ENCODE peak calls at places on chromosome 14, in eight cellular contexts. One of them, this sample, is unnamed.

GRCh38 chr14:93912785-93913184 is 14.4 kb upstream of the FAM181A start:
- DNase-seq in neural crest cell: no peak
- DNase-seq in GM10248: no peak
- DNase-seq in HFFc6: no peak
- DNase-seq in BE2C: no peak
- DNase-seq in body of pancreas: no peak
- DNase-seq in nephron progenitor cell: no peak
- DNase-seq in left lung: no peak
- DNase-seq in this sample: no peak

GRCh38 chr14:59265808-59266207 is 77.3 kb downstream of the DAAM1 start:
- DNase-seq in GM10248: no peak
- DNase-seq in neural crest cell: no peak
- DNase-seq in HFFc6: no peak
- DNase-seq in BE2C: no peak
- DNase-seq in left lung: no peak
- DNase-seq in nephron progenitor cell: no peak
- DNase-seq in body of pancreas: no peak
- DNase-seq in this sample: no peak

GRCh38 chr14:102057480-102058114 is 29.2 kb downstream of the HSP90AA1 start:
- DNase-seq in BE2C: no peak
- DNase-seq in nephron progenitor cell: no peak
- DNase-seq in HFFc6: no peak
- DNase-seq in body of pancreas: no peak
- DNase-seq in neural crest cell: no peak
- DNase-seq in GM10248: no peak
- DNase-seq in left lung: peak
- DNase-seq in this sample: no peak

GRCh38 chr14:46663382-46663781 is 11.8 kb upstream of the RPL10L start:
- DNase-seq in neural crest cell: no peak
- DNase-seq in BE2C: no peak
- DNase-seq in nephron progenitor cell: no peak
- DNase-seq in GM10248: no peak
- DNase-seq in HFFc6: no peak
- DNase-seq in left lung: no peak
- DNase-seq in body of pancreas: no peak
- DNase-seq in this sample: no peak

GRCh38 chr14:72518809-72519377 is 375.0 kb downstream of the DPF3 start:
- DNase-seq in left lung: no peak
- DNase-seq in nephron progenitor cell: no peak
- DNase-seq in body of pancreas: no peak
- DNase-seq in HFFc6: no peak
- DNase-seq in GM10248: peak
- DNase-seq in BE2C: no peak
- DNase-seq in neural crest cell: no peak
- DNase-seq in this sample: no peak

GRCh38 chr14:71931492-71932228 is 569 bp upstream of the RGS6 start:
- DNase-seq in body of pancreas: peak
- DNase-seq in neural crest cell: peak
- DNase-seq in GM10248: peak
- DNase-seq in nephron progenitor cell: peak
- DNase-seq in HFFc6: no peak
- DNase-seq in BE2C: no peak
- DNase-seq in left lung: no peak
- DNase-seq in this sample: no peak

GRCh38 chr14:99134333-99135046 is 137.5 kb downstream of the BCL11B start:
- DNase-seq in GM10248: no peak
- DNase-seq in nephron progenitor cell: no peak
- DNase-seq in HFFc6: no peak
- DNase-seq in left lung: no peak
- DNase-seq in neural crest cell: no peak
- DNase-seq in BE2C: no peak
- DNase-seq in body of pancreas: no peak
- DNase-seq in this sample: peak

GRCh38 chr14:103624860-103625259 is 4.2 kb upstream of the KLC1 start:
- DNase-seq in neural crest cell: no peak
- DNase-seq in BE2C: peak
- DNase-seq in GM10248: no peak
- DNase-seq in HFFc6: peak
- DNase-seq in nephron progenitor cell: no peak
- DNase-seq in body of pancreas: peak
- DNase-seq in left lung: peak
- DNase-seq in this sample: no peak

GRCh38 chr14:64790478-64790877 is 86.3 kb downstream of the PLEKHG3 start:
- DNase-seq in BE2C: no peak
- DNase-seq in nephron progenitor cell: no peak
- DNase-seq in left lung: no peak
- DNase-seq in body of pancreas: no peak
- DNase-seq in HFFc6: no peak
- DNase-seq in GM10248: no peak
- DNase-seq in neural crest cell: no peak
- DNase-seq in this sample: no peak

GRCh38 chr14:104664107-104664506 is 25.3 kb upstream of the INF2 start:
- DNase-seq in neural crest cell: no peak
- DNase-seq in HFFc6: no peak
- DNase-seq in left lung: no peak
- DNase-seq in body of pancreas: no peak
- DNase-seq in BE2C: no peak
- DNase-seq in GM10248: no peak
- DNase-seq in nephron progenitor cell: no peak
- DNase-seq in this sample: no peak

GRCh38 chr14:105485720-105486332 is 860 bp upstream of the CRIP1 start:
- DNase-seq in left lung: no peak
- DNase-seq in neural crest cell: peak
- DNase-seq in BE2C: peak
- DNase-seq in nephron progenitor cell: peak
- DNase-seq in body of pancreas: peak
- DNase-seq in GM10248: peak
- DNase-seq in HFFc6: no peak
- DNase-seq in this sample: no peak

GRCh38 chr14:53954551-53955233 is 1.9 kb downstream of the BMP4 start:
- DNase-seq in left lung: peak
- DNase-seq in neural crest cell: no peak
- DNase-seq in HFFc6: no peak
- DNase-seq in GM10248: no peak
- DNase-seq in nephron progenitor cell: peak
- DNase-seq in body of pancreas: peak
- DNase-seq in BE2C: no peak
- DNase-seq in this sample: no peak
- TF ChIP-seq CTCF in left lung: no peak
- TF ChIP-seq CTCF in neural crest cell: peak
- TF ChIP-seq CTCF in HFFc6: no peak
- TF ChIP-seq CTCF in GM10248: peak
- TF ChIP-seq CTCF in nephron progenitor cell: no peak
- TF ChIP-seq CTCF in body of pancreas: no peak
- TF ChIP-seq CTCF in BE2C: no peak
- TF ChIP-seq CTCF in this sample: no peak

GRCh38 chr14:53807108-53807507 is 149.5 kb downstream of the BMP4 start:
- DNase-seq in nephron progenitor cell: no peak
- DNase-seq in BE2C: no peak
- DNase-seq in left lung: no peak
- DNase-seq in neural crest cell: no peak
- DNase-seq in body of pancreas: no peak
- DNase-seq in GM10248: no peak
- DNase-seq in HFFc6: no peak
- DNase-seq in this sample: no peak

GRCh38 chr14:53808042-53808441 is 148.6 kb downstream of the BMP4 start:
- DNase-seq in body of pancreas: no peak
- DNase-seq in left lung: no peak
- DNase-seq in HFFc6: no peak
- DNase-seq in nephron progenitor cell: no peak
- DNase-seq in BE2C: no peak
- DNase-seq in GM10248: no peak
- DNase-seq in neural crest cell: no peak
- DNase-seq in this sample: no peak

GRCh38 chr14:53810221-53810620 is 146.4 kb downstream of the BMP4 start:
- DNase-seq in left lung: no peak
- DNase-seq in nephron progenitor cell: no peak
- DNase-seq in BE2C: no peak
- DNase-seq in body of pancreas: no peak
- DNase-seq in neural crest cell: no peak
- DNase-seq in GM10248: no peak
- DNase-seq in HFFc6: no peak
- DNase-seq in this sample: no peak

DNA sequence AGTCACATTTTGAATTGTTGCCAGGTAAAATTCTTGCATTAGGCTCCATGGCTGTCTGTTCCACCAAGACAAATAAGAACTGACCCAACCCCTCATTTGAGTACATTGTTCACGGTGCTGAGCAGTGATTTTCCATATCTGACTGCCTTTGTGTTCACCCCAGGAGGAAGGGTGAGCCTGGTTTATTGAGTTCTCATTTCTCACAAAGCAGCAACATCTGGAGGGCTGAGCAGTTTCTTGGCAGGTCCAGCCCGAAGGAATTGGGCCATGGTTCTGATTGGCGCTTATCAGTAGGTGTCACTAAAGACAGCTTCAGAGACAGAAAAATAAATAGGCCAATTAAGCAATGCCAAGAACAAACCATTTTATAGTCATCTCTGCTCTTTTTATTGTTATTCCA is 149.0 kb downstream of the BMP4 start:
- DNase-seq in body of pancreas: no peak
- DNase-seq in GM10248: no peak
- DNase-seq in nephron progenitor cell: no peak
- DNase-seq in HFFc6: no peak
- DNase-seq in BE2C: no peak
- DNase-seq in left lung: no peak
- DNase-seq in neural crest cell: no peak
- DNase-seq in this sample: no peak
- TF ChIP-seq CTCF in body of pancreas: no peak
- TF ChIP-seq CTCF in GM10248: no peak
- TF ChIP-seq CTCF in nephron progenitor cell: no peak
- TF ChIP-seq CTCF in HFFc6: no peak
- TF ChIP-seq CTCF in BE2C: no peak
- TF ChIP-seq CTCF in left lung: no peak
- TF ChIP-seq CTCF in neural crest cell: no peak
- TF ChIP-seq CTCF in this sample: no peak

DNA sequence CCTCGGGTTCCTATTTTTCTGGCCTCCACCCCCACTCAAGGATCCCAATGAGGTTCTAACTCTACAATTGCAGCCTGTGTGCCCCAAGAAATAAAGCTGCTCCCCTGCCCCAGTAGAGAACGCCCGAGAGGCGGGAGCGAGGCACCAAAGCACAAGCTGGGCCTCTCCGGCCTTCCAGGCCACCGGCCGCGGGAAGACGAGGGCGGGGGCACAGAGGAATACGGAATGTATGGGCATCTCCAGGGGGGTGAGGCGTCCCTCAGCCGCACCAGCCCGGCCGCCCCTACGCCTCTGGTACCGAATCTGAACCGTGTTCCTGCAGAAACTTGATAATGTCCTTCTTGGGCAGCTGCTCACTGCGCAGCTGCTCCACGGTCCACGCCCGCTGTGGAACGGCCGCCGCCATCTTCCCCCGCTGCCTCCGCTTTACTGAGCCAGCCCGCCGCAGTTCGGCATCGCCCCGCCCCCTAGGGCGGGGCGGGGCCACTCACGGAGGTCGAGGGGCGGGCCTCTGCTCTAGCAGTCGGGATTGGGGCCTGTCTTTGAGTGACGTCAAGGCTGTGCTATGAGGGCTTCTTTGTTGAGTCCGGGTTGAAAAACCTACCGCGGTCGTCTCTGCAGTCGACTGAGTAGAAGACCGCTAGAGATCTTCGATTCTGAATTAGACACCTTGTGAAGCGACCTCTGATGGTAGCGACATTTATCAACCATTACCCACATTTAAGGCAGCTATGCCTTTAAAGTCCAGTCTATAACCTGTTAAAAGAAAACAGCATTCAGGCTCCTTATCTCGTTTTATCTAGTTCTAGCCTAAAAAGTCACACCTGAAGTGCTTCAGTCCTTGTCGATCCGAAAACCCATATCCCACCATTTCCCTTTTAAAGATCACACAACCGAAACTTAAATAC is at the start of gene FKBP3:
- DNase-seq in BE2C: peak
- DNase-seq in body of pancreas: peak
- DNase-seq in left lung: peak
- DNase-seq in neural crest cell: peak
- DNase-seq in HFFc6: peak
- DNase-seq in GM10248: peak
- DNase-seq in nephron progenitor cell: peak
- DNase-seq in this sample: peak
- TF ChIP-seq CTCF in BE2C: peak
- TF ChIP-seq CTCF in body of pancreas: no peak
- TF ChIP-seq CTCF in left lung: no peak
- TF ChIP-seq CTCF in neural crest cell: no peak
- TF ChIP-seq CTCF in HFFc6: peak
- TF ChIP-seq CTCF in GM10248: peak
- TF ChIP-seq CTCF in nephron progenitor cell: no peak
- TF ChIP-seq CTCF in this sample: peak

DNA sequence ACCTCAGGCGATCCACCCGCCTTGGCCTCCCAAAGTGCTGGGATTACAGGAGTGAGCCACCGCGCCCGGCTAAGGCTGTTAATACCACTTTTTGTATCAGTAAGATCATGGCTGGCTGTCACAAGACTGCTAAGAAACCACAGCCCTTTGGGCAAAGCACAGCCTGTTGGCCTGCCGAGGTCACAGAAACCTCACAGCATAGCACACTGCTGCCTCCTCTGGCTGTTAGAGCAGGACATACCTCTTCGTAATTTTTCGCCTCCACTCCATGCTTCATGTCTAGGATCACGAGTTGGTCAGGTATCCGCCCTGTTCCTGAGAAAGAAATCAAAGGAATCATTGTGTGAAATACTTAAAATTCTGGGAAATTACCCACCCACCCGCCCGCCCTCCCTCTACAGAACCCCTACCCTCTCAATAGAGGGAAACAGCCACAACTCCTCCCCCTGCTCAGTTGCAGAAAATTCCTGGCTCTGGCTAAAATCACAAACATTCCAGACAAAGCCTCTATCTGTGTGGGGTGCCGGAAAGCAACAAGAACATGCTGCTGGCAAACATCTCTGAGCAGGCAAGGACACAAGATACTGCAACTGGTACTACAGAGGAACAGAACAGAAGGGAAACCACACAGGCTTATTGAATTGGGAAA is 20.7 kb upstream of the NEK9 start:
- DNase-seq in HFFc6: peak
- DNase-seq in body of pancreas: peak
- DNase-seq in BE2C: no peak
- DNase-seq in GM10248: no peak
- DNase-seq in neural crest cell: peak
- DNase-seq in left lung: no peak
- DNase-seq in nephron progenitor cell: peak
- DNase-seq in this sample: no peak
- TF ChIP-seq CTCF in HFFc6: peak
- TF ChIP-seq CTCF in body of pancreas: peak
- TF ChIP-seq CTCF in BE2C: peak
- TF ChIP-seq CTCF in GM10248: no peak
- TF ChIP-seq CTCF in neural crest cell: peak
- TF ChIP-seq CTCF in left lung: peak
- TF ChIP-seq CTCF in nephron progenitor cell: peak
- TF ChIP-seq CTCF in this sample: peak

GRCh38 chr14:68744613-68745012 is 48.3 kb downstream of the ZFP36L1 start:
- DNase-seq in left lung: no peak
- DNase-seq in nephron progenitor cell: no peak
- DNase-seq in body of pancreas: no peak
- DNase-seq in GM10248: no peak
- DNase-seq in neural crest cell: no peak
- DNase-seq in BE2C: no peak
- DNase-seq in HFFc6: no peak
- DNase-seq in this sample: no peak
- TF ChIP-seq CTCF in left lung: no peak
- TF ChIP-seq CTCF in nephron progenitor cell: no peak
- TF ChIP-seq CTCF in body of pancreas: no peak
- TF ChIP-seq CTCF in GM10248: no peak
- TF ChIP-seq CTCF in neural crest cell: no peak
- TF ChIP-seq CTCF in BE2C: no peak
- TF ChIP-seq CTCF in HFFc6: no peak
- TF ChIP-seq CTCF in this sample: no peak

This sample was measured in type B pancreatic cell.